ENCODE peak calls at places on chromosomes 2 and 18, in four cellular contexts. C is ELF-1, V is T-helper 2 cell, K is ELR. A is an unnamed sample.

GRCh38 chr2:212228651-212229253 is 309.9 kb downstream of the ERBB4 start:
- DNase-seq in C (no peak), V (no peak), K (peak; percentile 39), A (no peak)

GRCh38 chr18:34866739-34867138 is 156.6 kb downstream of the DTNA start:
- DNase-seq in C (peak; percentile 10), V (no peak), K (peak; percentile 57), A (no peak)

GRCh38 chr2:124986136-124986535 is 961.0 kb downstream of the CNTNAP5 start:
- DNase-seq in C (no peak), V (no peak), K (no peak), A (no peak)

GRCh38 chr2:95392730-95393455 is 9.6 kb upstream of the FAHD2A start:
- DNase-seq in C (no peak), V (no peak), K (peak; percentile 4), A (peak; percentile 75)

GRCh38 chr2:233242231-233242917 is 9.1 kb upstream of the ATG16L1 start:
- DNase-seq in C (no peak), V (no peak), K (peak; percentile 45), A (no peak)

GRCh38 chr18:47561316-47561715 is 309.9 kb upstream of the SKOR2 start:
- DNase-seq in C (peak; percentile 73), V (no peak), K (no peak), A (peak; percentile 82)

GRCh38 chr2:44880125-44880483 is 61.4 kb upstream of the SIX3 start:
- DNase-seq in C (no peak), V (no peak), K (no peak), A (no peak)

GRCh38 chr18:76441002-76441667 is 53.9 kb downstream of the ZNF516 start:
- DNase-seq in C (no peak), V (no peak), K (no peak), A (peak; percentile 35)

GRCh38 chr18:35050638-35051287 is 9.6 kb downstream of the MAPRE2 start:
- DNase-seq in C (peak; percentile 14), V (no peak), K (no peak), A (no peak)